ENCODE peak calls at places on chromosome X, in ten cellular contexts. One of them, this sample, is unnamed.

GRCh38 chrX:73922856-73923429 is 359.9 kb downstream of the CHIC1 start:
- DNase-seq in colonic mucosa: no peak
- DNase-seq in esophagus muscularis mucosa: no peak
- DNase-seq in CD8-positive, alpha-beta T cell: no peak
- DNase-seq in prostate gland: no peak
- DNase-seq in dorsolateral prefrontal cortex: no peak
- DNase-seq in neuronal stem cell: no peak
- DNase-seq in lung: no peak
- DNase-seq in lower leg skin: no peak
- DNase-seq in fibroblast of lung: peak; percentile 23
- DNase-seq in this sample: no peak

GRCh38 chrX:65591206-65591605 is 56.6 kb upstream of the LAS1L start:
- DNase-seq in colonic mucosa: no peak
- DNase-seq in esophagus muscularis mucosa: no peak
- DNase-seq in CD8-positive, alpha-beta T cell: no peak
- DNase-seq in prostate gland: no peak
- DNase-seq in dorsolateral prefrontal cortex: no peak
- DNase-seq in neuronal stem cell: no peak
- DNase-seq in lung: no peak
- DNase-seq in lower leg skin: peak; percentile 54
- DNase-seq in fibroblast of lung: no peak
- DNase-seq in this sample: no peak

GRCh38 chrX:128106630-128107029 is 54.4 kb upstream of the ACTRT1 start:
- DNase-seq in colonic mucosa: no peak
- DNase-seq in esophagus muscularis mucosa: no peak
- DNase-seq in CD8-positive, alpha-beta T cell: no peak
- DNase-seq in prostate gland: no peak
- DNase-seq in dorsolateral prefrontal cortex: no peak
- DNase-seq in neuronal stem cell: peak; percentile 8
- DNase-seq in lung: no peak
- DNase-seq in lower leg skin: no peak
- DNase-seq in fibroblast of lung: no peak
- DNase-seq in this sample: no peak

GRCh38 chrX:7202206-7202605 is 54.3 kb upstream of the PUDP start:
- DNase-seq in colonic mucosa: no peak
- DNase-seq in esophagus muscularis mucosa: no peak
- DNase-seq in CD8-positive, alpha-beta T cell: no peak
- DNase-seq in prostate gland: no peak
- DNase-seq in dorsolateral prefrontal cortex: no peak
- DNase-seq in neuronal stem cell: no peak
- DNase-seq in lung: no peak
- DNase-seq in lower leg skin: no peak
- DNase-seq in fibroblast of lung: no peak
- DNase-seq in this sample: no peak

GRCh38 chrX:148412006-148412405 is 88.4 kb upstream of the AFF2 start:
- DNase-seq in colonic mucosa: no peak
- DNase-seq in esophagus muscularis mucosa: no peak
- DNase-seq in CD8-positive, alpha-beta T cell: no peak
- DNase-seq in prostate gland: no peak
- DNase-seq in dorsolateral prefrontal cortex: no peak
- DNase-seq in neuronal stem cell: no peak
- DNase-seq in lung: no peak
- DNase-seq in lower leg skin: no peak
- DNase-seq in fibroblast of lung: no peak
- DNase-seq in this sample: peak; percentile 74

GRCh38 chrX:19920945-19921344 is 33.5 kb upstream of the SH3KBP1 start:
- DNase-seq in colonic mucosa: no peak
- DNase-seq in esophagus muscularis mucosa: no peak
- DNase-seq in CD8-positive, alpha-beta T cell: no peak
- DNase-seq in prostate gland: no peak
- DNase-seq in dorsolateral prefrontal cortex: no peak
- DNase-seq in neuronal stem cell: no peak
- DNase-seq in lung: no peak
- DNase-seq in lower leg skin: no peak
- DNase-seq in fibroblast of lung: no peak
- DNase-seq in this sample: no peak

GRCh38 chrX:136780738-136781137 is at the start of gene ARHGEF6:
- DNase-seq in colonic mucosa: no peak
- DNase-seq in esophagus muscularis mucosa: no peak
- DNase-seq in CD8-positive, alpha-beta T cell: no peak
- DNase-seq in prostate gland: no peak
- DNase-seq in dorsolateral prefrontal cortex: no peak
- DNase-seq in neuronal stem cell: no peak
- DNase-seq in lung: no peak
- DNase-seq in lower leg skin: no peak
- DNase-seq in fibroblast of lung: peak; percentile 9
- DNase-seq in this sample: no peak

GRCh38 chrX:131262738-131263679 is 26.1 kb downstream of the IGSF1 start:
- DNase-seq in colonic mucosa: no peak
- DNase-seq in esophagus muscularis mucosa: no peak
- DNase-seq in CD8-positive, alpha-beta T cell: no peak
- DNase-seq in prostate gland: no peak
- DNase-seq in dorsolateral prefrontal cortex: no peak
- DNase-seq in neuronal stem cell: no peak
- DNase-seq in lung: no peak
- DNase-seq in lower leg skin: no peak
- DNase-seq in fibroblast of lung: peak; percentile 0
- DNase-seq in this sample: peak; percentile 74

GRCh38 chrX:7086384-7086783 is 61.1 kb upstream of the STS start:
- DNase-seq in colonic mucosa: no peak
- DNase-seq in esophagus muscularis mucosa: no peak
- DNase-seq in CD8-positive, alpha-beta T cell: no peak
- DNase-seq in prostate gland: no peak
- DNase-seq in dorsolateral prefrontal cortex: no peak
- DNase-seq in neuronal stem cell: no peak
- DNase-seq in lung: no peak
- DNase-seq in lower leg skin: no peak
- DNase-seq in fibroblast of lung: no peak
- DNase-seq in this sample: no peak

GRCh38 chrX:3262906-3263305 is 83.5 kb downstream of the MXRA5 start:
- DNase-seq in colonic mucosa: no peak
- DNase-seq in esophagus muscularis mucosa: no peak
- DNase-seq in CD8-positive, alpha-beta T cell: no peak
- DNase-seq in prostate gland: no peak
- DNase-seq in dorsolateral prefrontal cortex: no peak
- DNase-seq in neuronal stem cell: no peak
- DNase-seq in lung: no peak
- DNase-seq in lower leg skin: no peak
- DNase-seq in fibroblast of lung: peak; percentile 85
- DNase-seq in this sample: no peak

GRCh38 chrX:52359614-52360232 is 9.1 kb upstream of the XAGE2 start:
- DNase-seq in colonic mucosa: no peak
- DNase-seq in esophagus muscularis mucosa: no peak
- DNase-seq in CD8-positive, alpha-beta T cell: no peak
- DNase-seq in prostate gland: no peak
- DNase-seq in dorsolateral prefrontal cortex: no peak
- DNase-seq in neuronal stem cell: no peak
- DNase-seq in lung: no peak
- DNase-seq in lower leg skin: no peak
- DNase-seq in fibroblast of lung: peak; percentile 48
- DNase-seq in this sample: no peak

GRCh38 chrX:9089652-9090051 is 55.7 kb upstream of the FAM9B start:
- DNase-seq in colonic mucosa: no peak
- DNase-seq in esophagus muscularis mucosa: no peak
- DNase-seq in CD8-positive, alpha-beta T cell: no peak
- DNase-seq in prostate gland: no peak
- DNase-seq in dorsolateral prefrontal cortex: no peak
- DNase-seq in neuronal stem cell: no peak
- DNase-seq in lung: no peak
- DNase-seq in lower leg skin: no peak
- DNase-seq in fibroblast of lung: no peak
- DNase-seq in this sample: no peak

GRCh38 chrX:21373001-21373400 is 1.2 kb upstream of the CNKSR2 start:
- DNase-seq in colonic mucosa: no peak
- DNase-seq in esophagus muscularis mucosa: no peak
- DNase-seq in CD8-positive, alpha-beta T cell: no peak
- DNase-seq in prostate gland: no peak
- DNase-seq in dorsolateral prefrontal cortex: no peak
- DNase-seq in neuronal stem cell: no peak
- DNase-seq in lung: no peak
- DNase-seq in lower leg skin: no peak
- DNase-seq in fibroblast of lung: no peak
- DNase-seq in this sample: no peak
- H3K4me3 ChIP-seq in colonic mucosa: no peak overlapping the region
- H3K4me3 ChIP-seq in esophagus muscularis mucosa: peak overlapping the region; percentile 74
- H3K4me3 ChIP-seq in CD8-positive, alpha-beta T cell: no peak overlapping the region
- H3K4me3 ChIP-seq in prostate gland: no peak overlapping the region
- H3K4me3 ChIP-seq in dorsolateral prefrontal cortex: peak overlapping the region; percentile 50
- H3K4me3 ChIP-seq in neuronal stem cell: peak overlapping the region; percentile 69
- H3K4me3 ChIP-seq in lung: no peak overlapping the region
- H3K4me3 ChIP-seq in lower leg skin: no peak overlapping the region
- H3K4me3 ChIP-seq in fibroblast of lung: no peak overlapping the region
- H3K4me3 ChIP-seq in this sample: no peak overlapping the region

GRCh38 chrX:83512111-83512510 is 4.0 kb downstream of the POU3F4 start:
- DNase-seq in colonic mucosa: no peak
- DNase-seq in esophagus muscularis mucosa: no peak
- DNase-seq in CD8-positive, alpha-beta T cell: no peak
- DNase-seq in prostate gland: no peak
- DNase-seq in dorsolateral prefrontal cortex: no peak
- DNase-seq in neuronal stem cell: no peak
- DNase-seq in lung: no peak
- DNase-seq in lower leg skin: no peak
- DNase-seq in fibroblast of lung: no peak
- DNase-seq in this sample: no peak

GRCh38 chrX:83509246-83509801 is 1.2 kb downstream of the POU3F4 start:
- DNase-seq in colonic mucosa: no peak
- DNase-seq in esophagus muscularis mucosa: no peak
- DNase-seq in CD8-positive, alpha-beta T cell: no peak
- DNase-seq in prostate gland: no peak
- DNase-seq in dorsolateral prefrontal cortex: no peak
- DNase-seq in neuronal stem cell: no peak
- DNase-seq in lung: no peak
- DNase-seq in lower leg skin: no peak
- DNase-seq in fibroblast of lung: no peak
- DNase-seq in this sample: no peak

GRCh38 chrX:83508526-83509245 is 596 bp downstream of the POU3F4 start:
- DNase-seq in colonic mucosa: no peak
- DNase-seq in esophagus muscularis mucosa: no peak
- DNase-seq in CD8-positive, alpha-beta T cell: no peak
- DNase-seq in prostate gland: no peak
- DNase-seq in dorsolateral prefrontal cortex: no peak
- DNase-seq in neuronal stem cell: no peak
- DNase-seq in lung: no peak
- DNase-seq in lower leg skin: no peak
- DNase-seq in fibroblast of lung: no peak
- DNase-seq in this sample: no peak

GRCh38 chrX:83511208-83511607 is 3.1 kb downstream of the POU3F4 start:
- DNase-seq in colonic mucosa: no peak
- DNase-seq in esophagus muscularis mucosa: no peak
- DNase-seq in CD8-positive, alpha-beta T cell: no peak
- DNase-seq in prostate gland: no peak
- DNase-seq in dorsolateral prefrontal cortex: no peak
- DNase-seq in neuronal stem cell: no peak
- DNase-seq in lung: no peak
- DNase-seq in lower leg skin: no peak
- DNase-seq in fibroblast of lung: no peak
- DNase-seq in this sample: no peak

GRCh38 chrX:83510466-83511181 is 2.5 kb downstream of the POU3F4 start:
- DNase-seq in colonic mucosa: no peak
- DNase-seq in esophagus muscularis mucosa: no peak
- DNase-seq in CD8-positive, alpha-beta T cell: no peak
- DNase-seq in prostate gland: no peak
- DNase-seq in dorsolateral prefrontal cortex: no peak
- DNase-seq in neuronal stem cell: no peak
- DNase-seq in lung: no peak
- DNase-seq in lower leg skin: no peak
- DNase-seq in fibroblast of lung: no peak
- DNase-seq in this sample: no peak
- H3K4me3 ChIP-seq in colonic mucosa: no peak overlapping the region
- H3K4me3 ChIP-seq in esophagus muscularis mucosa: peak overlapping the region; percentile 23
- H3K4me3 ChIP-seq in CD8-positive, alpha-beta T cell: no peak overlapping the region
- H3K4me3 ChIP-seq in prostate gland: no peak overlapping the region
- H3K4me3 ChIP-seq in dorsolateral prefrontal cortex: peak overlapping the region; percentile 19
- H3K4me3 ChIP-seq in neuronal stem cell: peak overlapping the region; percentile 74
- H3K4me3 ChIP-seq in lung: no peak overlapping the region
- H3K4me3 ChIP-seq in lower leg skin: no peak overlapping the region
- H3K4me3 ChIP-seq in fibroblast of lung: no peak overlapping the region
- H3K4me3 ChIP-seq in this sample: no peak overlapping the region

DNA sequence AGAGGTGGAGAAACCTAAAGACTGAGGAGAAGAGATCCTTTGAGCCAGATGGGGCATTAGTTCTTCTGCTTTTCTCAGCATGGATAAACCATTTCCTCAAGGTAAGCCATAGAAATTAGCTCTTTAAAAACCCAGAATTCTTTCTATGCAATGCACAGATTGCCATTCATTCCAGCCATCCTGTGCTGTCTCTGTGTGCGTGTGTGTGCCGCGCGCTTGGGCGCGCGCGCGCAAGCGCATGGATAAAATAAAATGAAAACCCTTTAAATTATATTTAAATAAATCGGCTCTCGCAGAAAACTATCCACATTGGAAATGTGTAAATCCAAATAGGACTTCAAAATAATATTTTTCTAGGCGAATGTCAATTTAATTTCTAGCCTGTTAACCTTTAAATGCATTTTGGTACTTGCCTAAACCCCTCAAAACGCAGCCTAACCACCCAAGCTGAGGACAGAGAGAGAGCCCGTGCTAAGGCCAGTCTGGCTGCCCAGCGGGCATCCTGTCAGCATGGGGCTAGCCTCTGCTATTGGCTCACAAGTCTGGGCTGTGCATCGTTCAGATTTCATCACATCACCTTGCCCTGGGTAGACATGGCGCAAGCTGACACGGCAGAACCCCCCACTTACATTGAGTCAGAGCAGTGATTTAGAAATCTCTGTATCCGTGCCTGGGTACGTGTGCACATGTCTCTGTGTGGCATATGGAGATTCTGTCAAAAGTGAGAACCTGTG is 112.9 kb upstream of the VAMP7 start:
- DNase-seq in colonic mucosa: no peak
- DNase-seq in esophagus muscularis mucosa: no peak
- DNase-seq in CD8-positive, alpha-beta T cell: no peak
- DNase-seq in prostate gland: no peak
- DNase-seq in dorsolateral prefrontal cortex: peak; percentile 9
- DNase-seq in neuronal stem cell: no peak
- DNase-seq in lung: no peak
- DNase-seq in lower leg skin: no peak
- DNase-seq in fibroblast of lung: peak; percentile 62
- DNase-seq in this sample: no peak
- H3K4me3 ChIP-seq in colonic mucosa: no peak overlapping the region
- H3K4me3 ChIP-seq in esophagus muscularis mucosa: peak overlapping the region; percentile 59
- H3K4me3 ChIP-seq in CD8-positive, alpha-beta T cell: peak overlapping the region; percentile 35
- H3K4me3 ChIP-seq in prostate gland: no peak overlapping the region
- H3K4me3 ChIP-seq in dorsolateral prefrontal cortex: peak overlapping the region; percentile 33
- H3K4me3 ChIP-seq in neuronal stem cell: no peak overlapping the region
- H3K4me3 ChIP-seq in lung: no peak overlapping the region
- H3K4me3 ChIP-seq in lower leg skin: no peak overlapping the region
- H3K4me3 ChIP-seq in fibroblast of lung: peak overlapping the region; percentile 36
- H3K4me3 ChIP-seq in this sample: peak overlapping the region; percentile 37

DNA sequence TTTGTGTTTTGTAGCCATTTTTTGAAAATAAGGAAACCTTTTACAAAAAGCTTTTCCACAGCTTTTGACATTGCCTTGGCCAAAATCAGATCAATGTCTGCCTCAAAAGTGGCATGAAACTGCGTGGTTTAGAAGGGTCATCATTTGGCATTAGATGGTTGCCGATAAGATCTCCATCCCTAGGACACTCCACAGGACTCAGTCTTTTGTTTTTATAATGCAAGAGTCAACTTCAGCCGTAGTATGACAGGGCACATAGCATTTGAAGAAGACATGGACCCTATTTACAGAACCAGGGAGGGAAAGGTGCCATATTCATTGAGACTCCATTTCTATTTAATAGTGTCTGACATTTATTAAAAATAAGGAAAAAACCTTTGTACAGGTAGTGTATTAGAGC is 1.3 kb downstream of the RTL8A start:
- DNase-seq in colonic mucosa: no peak
- DNase-seq in esophagus muscularis mucosa: no peak
- DNase-seq in CD8-positive, alpha-beta T cell: no peak
- DNase-seq in prostate gland: no peak
- DNase-seq in dorsolateral prefrontal cortex: no peak
- DNase-seq in neuronal stem cell: no peak
- DNase-seq in lung: no peak
- DNase-seq in lower leg skin: no peak
- DNase-seq in fibroblast of lung: no peak
- DNase-seq in this sample: no peak
- H3K4me3 ChIP-seq in colonic mucosa: no peak overlapping the region
- H3K4me3 ChIP-seq in esophagus muscularis mucosa: peak overlapping the region; percentile 70
- H3K4me3 ChIP-seq in CD8-positive, alpha-beta T cell: no peak overlapping the region
- H3K4me3 ChIP-seq in prostate gland: no peak overlapping the region
- H3K4me3 ChIP-seq in dorsolateral prefrontal cortex: peak overlapping the region; percentile 62
- H3K4me3 ChIP-seq in neuronal stem cell: no peak overlapping the region
- H3K4me3 ChIP-seq in lung: no peak overlapping the region
- H3K4me3 ChIP-seq in lower leg skin: no peak overlapping the region
- H3K4me3 ChIP-seq in fibroblast of lung: peak overlapping the region; percentile 30
- H3K4me3 ChIP-seq in this sample: peak overlapping the region; percentile 37